ENCODE peak calls at places on chromosomes 7 and 10, in eight cellular contexts. Z is heart right ventricle; I is NB4; A is glutamatergic neuron; H is esophagus squamous epithelium; D is GM20000; E is activated CD8-positive, alpha-beta T cell treated with anti-CD3 and anti-CD28 coated beads for 36 hours; P is AG04450. F is an unnamed sample.

GRCh38 chr10:78570633-78571032 is 498.1 kb upstream of the ZMIZ1 start:
- DNase-seq in Z (no peak), I (peak), A (no peak), H (no peak), D (no peak), E (no peak), P (no peak), F (no peak)

GRCh38 chr7:113698556-113699220 is 220.1 kb downstream of the PPP1R3A start:
- DNase-seq in Z (no peak), I (peak), A (no peak), H (no peak), D (peak), E (peak), P (peak), F (peak)

GRCh38 chr10:34565934-34566333 is 249.2 kb downstream of the PARD3 start:
- DNase-seq in Z (no peak), I (no peak), A (no peak), H (no peak), D (no peak), E (no peak), P (no peak), F (no peak)

GRCh38 chr10:112721080-112721698 is 228.9 kb upstream of the TCF7L2 start:
- DNase-seq in Z (no peak), I (peak), A (no peak), H (no peak), D (peak), E (peak), P (no peak), F (peak)

GRCh38 chr7:100093054-100093453 is 4.3 kb downstream of the COPS6 start:
- DNase-seq in Z (no peak), I (no peak), A (no peak), H (no peak), D (no peak), E (no peak), P (no peak), F (no peak)

GRCh38 chr7:40793132-40793531 is 658.3 kb downstream of the SUGCT start:
- DNase-seq in Z (no peak), I (no peak), A (no peak), H (no peak), D (no peak), E (no peak), P (no peak), F (no peak)

GRCh38 chr7:131329176-131329570 is 1.5 kb downstream of the MKLN1 start:
- DNase-seq in Z (no peak), I (no peak), A (no peak), H (no peak), D (no peak), E (no peak), P (no peak), F (no peak)

GRCh38 chr10:8065651-8066050 is 11.2 kb downstream of the GATA3 start:
- DNase-seq in Z (no peak), I (no peak), A (no peak), H (no peak), D (no peak), E (no peak), P (no peak), F (no peak)

GRCh38 chr10:113475381-113475807 is 77.5 kb upstream of the HABP2 start:
- DNase-seq in Z (no peak), I (no peak), A (no peak), H (no peak), D (no peak), E (no peak), P (no peak), F (no peak)

GRCh38 chr10:36129051-36129450 is 487.0 kb upstream of the FZD8 start:
- DNase-seq in Z (no peak), I (no peak), A (no peak), H (no peak), D (no peak), E (no peak), P (no peak), F (no peak)

GRCh38 chr10:17249820-17250219 is 21.8 kb downstream of the VIM start:
- DNase-seq in Z (no peak), I (peak), A (no peak), H (no peak), D (no peak), E (no peak), P (no peak), F (no peak)

GRCh38 chr10:78401882-78402367 is 368.3 kb downstream of the RPS24 start:
- DNase-seq in Z (peak), I (no peak), A (no peak), H (no peak), D (no peak), E (no peak), P (no peak), F (no peak)

GRCh38 chr10:97319671-97320479 is 804 bp downstream of the FRAT1 start:
- DNase-seq in Z (peak), I (peak), A (peak), H (peak), D (peak), E (peak), P (no peak), F (peak)

GRCh38 chr10:60960913-60961312 is 16.9 kb upstream of the RHOBTB1 start:
- DNase-seq in Z (no peak), I (no peak), A (no peak), H (no peak), D (no peak), E (no peak), P (no peak), F (no peak)

GRCh38 chr10:60963441-60964256 is 19.7 kb upstream of the RHOBTB1 start:
- DNase-seq in Z (no peak), I (no peak), A (no peak), H (no peak), D (no peak), E (no peak), P (no peak), F (no peak)

GRCh38 chr10:60960031-60960430 is 16.0 kb upstream of the RHOBTB1 start:
- DNase-seq in Z (no peak), I (no peak), A (no peak), H (no peak), D (no peak), E (no peak), P (no peak), F (no peak)

GRCh38 chr10:60964257-60965235 is 20.6 kb upstream of the RHOBTB1 start:
- DNase-seq in Z (peak), I (peak), A (peak), H (no peak), D (peak), E (peak), P (peak), F (peak)

GRCh38 chr10:60962946-60963345 is 19.0 kb upstream of the RHOBTB1 start:
- DNase-seq in Z (no peak), I (no peak), A (no peak), H (no peak), D (no peak), E (no peak), P (no peak), F (no peak)
- TF ChIP-seq CTCF in Z (no peak), I (no peak), A (no peak), H (no peak), D (no peak), E (no peak), P (no peak), F (no peak)

DNA sequence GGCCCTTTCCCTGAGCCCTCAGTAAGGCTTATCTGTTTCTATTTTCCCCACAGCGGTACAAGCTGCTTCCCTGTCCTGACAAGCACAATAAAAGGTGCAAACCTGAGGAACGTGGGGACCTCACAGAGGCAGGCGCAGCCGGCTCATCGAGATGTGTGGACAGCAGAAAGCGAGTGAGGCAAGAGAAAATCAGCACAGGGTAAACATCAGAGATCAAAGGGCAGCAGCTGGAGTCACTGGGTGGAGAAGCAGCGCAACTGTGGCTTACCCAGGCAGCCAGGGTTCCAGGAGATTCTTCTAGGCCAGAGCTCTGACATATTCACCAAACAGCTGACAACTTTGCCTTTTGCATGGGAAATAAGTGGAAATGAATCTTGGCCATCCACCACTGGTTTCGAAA is 212.6 kb downstream of the WDR11 start:
- DNase-seq in Z (no peak), I (no peak), A (no peak), H (no peak), D (no peak), E (no peak), P (no peak), F (no peak)
- TF ChIP-seq CTCF in Z (no peak), I (no peak), A (no peak), H (no peak), D (no peak), E (no peak), P (no peak), F (no peak)

DNA sequence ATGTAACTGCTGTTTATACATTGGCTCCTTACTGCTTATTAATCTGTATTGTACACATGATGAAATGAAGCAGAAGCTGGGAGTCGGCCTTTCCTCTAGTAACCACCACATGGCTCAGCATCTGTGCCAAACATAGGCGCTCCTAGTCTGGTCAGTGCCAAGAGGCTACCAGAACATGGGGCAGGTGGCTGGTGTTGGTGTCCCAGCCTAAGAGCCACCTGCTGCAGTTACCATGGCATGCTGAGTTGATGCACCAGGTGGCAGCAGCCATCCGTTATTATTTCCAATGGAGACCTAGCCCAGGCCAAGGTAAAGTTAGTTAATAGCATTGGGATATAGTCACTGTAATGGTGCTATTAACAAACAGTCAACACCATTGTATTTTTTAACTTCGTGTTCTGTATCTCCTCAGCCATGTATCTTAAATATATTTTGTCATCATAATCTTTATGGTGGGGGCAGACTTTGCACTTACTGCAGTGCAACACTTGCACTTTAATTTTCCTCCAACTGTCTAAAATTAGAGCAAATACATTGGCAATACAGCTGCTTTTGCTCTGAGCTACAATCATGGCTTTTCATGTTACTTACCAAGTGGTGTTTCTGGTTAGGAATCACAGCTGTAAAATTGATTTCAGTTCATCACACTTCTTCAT is 33.1 kb downstream of the HBP1 start:
- DNase-seq in Z (peak), I (peak), A (peak), H (no peak), D (peak), E (peak), P (no peak), F (peak)
- TF ChIP-seq CTCF in Z (peak), I (peak), A (peak), H (no peak), D (no peak), E (peak), P (peak), F (no peak)

DNA sequence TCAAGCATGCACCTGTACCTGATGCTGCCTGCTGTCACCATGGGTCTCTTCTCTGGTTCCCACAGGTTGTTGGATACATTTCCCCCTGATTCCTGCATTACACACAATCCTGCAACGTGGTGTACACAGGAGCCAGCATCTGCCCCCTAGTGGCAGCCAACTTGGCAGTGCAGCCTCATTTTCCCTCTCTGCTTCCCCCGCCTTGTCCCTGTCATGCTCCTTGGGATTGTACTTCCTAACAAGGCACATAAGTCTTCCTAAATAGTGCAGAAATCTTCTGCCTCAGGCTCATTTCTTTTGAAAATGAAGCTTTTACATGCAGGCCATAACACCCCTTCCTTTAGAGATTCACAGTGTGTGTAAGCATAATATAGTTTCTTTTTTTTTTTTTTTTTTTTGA is 387.5 kb downstream of the CCSER2 start:
- DNase-seq in Z (no peak), I (peak), A (peak), H (no peak), D (peak), E (peak), P (no peak), F (peak)
- TF ChIP-seq CTCF in Z (no peak), I (peak), A (peak), H (peak), D (peak), E (peak), P (peak), F (peak)

DNA sequence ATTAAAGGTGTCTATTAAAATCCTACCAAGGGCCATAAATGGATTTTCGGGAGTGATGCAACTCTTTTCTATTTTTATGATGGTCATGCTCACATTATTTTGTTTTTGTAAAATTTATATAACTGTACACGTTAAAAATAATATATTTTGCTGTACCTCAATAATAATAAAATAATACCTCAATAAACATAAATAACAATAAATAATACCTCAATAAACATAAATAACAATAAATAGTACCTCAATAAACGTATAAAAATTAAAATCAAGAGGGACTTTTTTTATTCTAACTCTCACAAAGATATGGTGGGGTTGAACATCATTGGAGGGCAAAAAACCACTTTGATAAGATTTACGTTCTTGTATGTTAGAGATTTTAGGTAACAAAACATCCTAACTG is 1189.6 kb upstream of the CELF2 start:
- DNase-seq in Z (no peak), I (no peak), A (no peak), H (no peak), D (no peak), E (no peak), P (no peak), F (no peak)
- TF ChIP-seq CTCF in Z (no peak), I (no peak), A (no peak), H (no peak), D (no peak), E (no peak), P (no peak), F (no peak)

GRCh38 chr7:87625101-87625500 is 3.1 kb upstream of the RUNDC3B start:
- DNase-seq in Z (no peak), I (no peak), A (no peak), H (no peak), D (no peak), E (no peak), P (no peak), F (no peak)

GRCh38 chr7:87628780-87629569 is 777 bp downstream of the RUNDC3B start:
- DNase-seq in Z (peak), I (no peak), A (peak), H (no peak), D (peak), E (peak), P (no peak), F (peak)

GRCh38 chr7:87627634-87627994 is 584 bp upstream of the RUNDC3B start:
- DNase-seq in Z (peak), I (no peak), A (no peak), H (no peak), D (no peak), E (no peak), P (no peak), F (peak)

DNA sequence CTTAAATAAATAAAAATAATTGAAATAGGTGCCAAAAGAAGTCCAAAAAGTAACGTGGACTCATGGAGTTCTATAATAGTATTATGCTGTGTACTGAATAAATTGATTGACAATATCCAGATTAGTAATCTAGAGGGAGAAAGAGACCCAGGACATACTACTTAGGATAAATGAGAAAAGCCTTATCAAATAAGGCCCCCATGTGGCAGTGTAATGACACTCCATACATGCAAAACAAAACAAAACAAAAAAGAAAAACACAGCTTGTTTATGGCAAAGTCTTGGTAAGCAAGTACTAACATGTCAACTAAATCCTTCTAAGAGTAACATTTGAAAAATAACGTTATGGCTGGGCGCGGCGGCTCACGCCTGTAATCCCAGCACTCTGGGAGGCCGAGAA is 3.6 kb upstream of the RUNDC3B start:
- DNase-seq in Z (no peak), I (no peak), A (no peak), H (no peak), D (no peak), E (no peak), P (no peak), F (no peak)
- TF ChIP-seq CTCF in Z (no peak), I (no peak), A (no peak), H (no peak), D (no peak), E (no peak), P (peak), F (peak)

GRCh38 chr10:104556831-104557230 is 84.3 kb upstream of the SORCS3 start:
- DNase-seq in Z (no peak), I (no peak), A (no peak), H (no peak), D (no peak), E (no peak), P (no peak), F (no peak)
- TF ChIP-seq CTCF in Z (no peak), I (no peak), A (no peak), H (no peak), D (no peak), E (no peak), P (no peak), F (no peak)

GRCh38 chr7:120274899-120275298 is 1.9 kb downstream of the KCND2 start:
- DNase-seq in Z (no peak), I (no peak), A (peak), H (no peak), D (no peak), E (no peak), P (no peak), F (no peak)

GRCh38 chr7:120273476-120273975 is 551 bp downstream of the KCND2 start:
- DNase-seq in Z (no peak), I (peak), A (no peak), H (no peak), D (peak), E (peak), P (no peak), F (peak)

GRCh38 chr7:120274482-120274881 is 1.5 kb downstream of the KCND2 start:
- DNase-seq in Z (no peak), I (no peak), A (no peak), H (no peak), D (no peak), E (no peak), P (no peak), F (no peak)

GRCh38 chr7:120272896-120273475 is at the start of gene KCND2:
- DNase-seq in Z (no peak), I (peak), A (peak), H (no peak), D (peak), E (no peak), P (no peak), F (peak)

DNA sequence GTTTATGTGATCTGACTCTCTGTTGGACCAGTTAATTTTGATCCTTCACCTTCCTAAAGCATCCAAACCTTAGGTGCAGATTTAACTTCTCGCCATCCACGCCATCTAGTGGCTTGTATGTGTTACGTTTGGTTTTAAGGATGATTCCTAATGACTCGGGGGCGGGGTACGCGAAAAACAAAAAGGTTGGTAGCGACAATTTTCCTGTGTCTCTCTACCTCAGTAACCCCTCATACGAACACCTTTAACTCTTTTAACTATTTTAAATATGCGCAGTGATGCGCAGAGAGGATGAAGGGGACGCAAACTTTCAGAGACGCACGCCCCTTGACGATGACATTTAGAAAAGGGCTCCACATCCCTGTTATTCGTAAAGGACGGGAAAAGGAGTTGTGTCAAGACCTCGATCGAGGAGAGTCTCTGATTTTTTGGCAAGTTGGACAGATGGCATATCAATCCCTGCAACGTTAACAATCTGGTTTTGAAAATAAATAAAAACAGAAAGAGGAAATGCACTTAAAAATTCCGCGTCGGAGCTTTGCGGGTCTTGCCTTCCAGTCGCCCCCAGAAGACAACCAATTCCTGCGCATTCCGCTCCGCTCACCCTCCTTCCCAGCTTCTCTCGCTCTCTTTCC is 597 bp upstream of the KCND2 start:
- DNase-seq in Z (no peak), I (peak), A (peak), H (no peak), D (peak), E (peak), P (peak), F (peak)
- TF ChIP-seq CTCF in Z (peak), I (peak), A (peak), H (peak), D (peak), E (no peak), P (peak), F (peak)

GRCh38 chr7:74094224-74095095 is 10.9 kb downstream of the LIMK1 start:
- DNase-seq in Z (peak), I (peak), A (no peak), H (peak), D (peak), E (peak), P (peak), F (peak)
- TF ChIP-seq CTCF in Z (no peak), I (no peak), A (no peak), H (no peak), D (no peak), E (no peak), P (no peak), F (no peak)

F was measured in Calu3.